ENCODE peak calls at places on chromosomes 6 and 20, in five cellular contexts. L, I, P, J and G are unnamed samples.

GRCh38 chr20:12798286-12798685 is 210.5 kb upstream of the SPTLC3 start:
- DNase-seq in L (no peak), I (no peak), P (no peak), J (no peak), G (no peak)

GRCh38 chr6:116012471-116012949 is 48.2 kb downstream of the FRK start:
- DNase-seq in L (no peak), I (no peak), P (no peak), J (no peak), G (no peak)

GRCh38 chr20:2698186-2698817 is 5.7 kb downstream of the EBF4 start:
- DNase-seq in L (no peak), I (no peak), P (no peak), J (no peak), G (no peak)

GRCh38 chr6:142030115-142030619 is 102.6 kb upstream of the GJE1 start:
- DNase-seq in L (no peak), I (no peak), P (no peak), J (no peak), G (no peak)

GRCh38 chr20:58407201-58407873 is 18.3 kb downstream of the VAPB start:
- DNase-seq in L (no peak), I (no peak), P (no peak), J (no peak), G (no peak)

GRCh38 chr6:46059608-46060007 is 43.9 kb upstream of the CLIC5 start:
- DNase-seq in L (no peak), I (no peak), P (no peak), J (no peak), G (no peak)

GRCh38 chr6:17886891-17887290 is 100.5 kb downstream of the KIF13A start:
- DNase-seq in L (no peak), I (no peak), P (no peak), J (no peak), G (no peak)

GRCh38 chr20:62344782-62345181 is 22.3 kb downstream of the LAMA5 start:
- DNase-seq in L (no peak), I (no peak), P (no peak), J (no peak), G (no peak)

GRCh38 chr6:57173886-57174510 is 1.9 kb downstream of the BAG2 start:
- DNase-seq in L (no peak), I (no peak), P (no peak), J (no peak), G (no peak)

GRCh38 chr6:145044606-145045275 is 690.6 kb downstream of the EPM2A start:
- DNase-seq in L (no peak), I (no peak), P (no peak), J (no peak), G (no peak)

GRCh38 chr6:21947751-21948386 is 349.0 kb downstream of the PRL start:
- DNase-seq in L (no peak), I (peak), P (no peak), J (no peak), G (no peak)

GRCh38 chr20:19073584-19074198 is 138.8 kb upstream of the SLC24A3 start:
- DNase-seq in L (no peak), I (no peak), P (peak), J (no peak), G (no peak)

GRCh38 chr20:461254-462198 is 807 bp downstream of the TBC1D20 start:
- DNase-seq in L (no peak), I (peak), P (no peak), J (peak), G (no peak)

GRCh38 chr6:16179970-16180431 is 51.1 kb downstream of the MYLIP start:
- DNase-seq in L (no peak), I (no peak), P (no peak), J (no peak), G (no peak)

GRCh38 chr6:118650500-118651281 is 700 bp downstream of the CEP85L start:
- DNase-seq in L (no peak), I (peak), P (no peak), J (peak), G (no peak)

GRCh38 chr20:37202267-37202943 is 23.1 kb upstream of the MROH8 start:
- DNase-seq in L (no peak), I (no peak), P (no peak), J (no peak), G (no peak)

GRCh38 chr6:3850451-3851203 is 1.5 kb downstream of the FAM50B start:
- DNase-seq in L (no peak), I (peak), P (no peak), J (no peak), G (no peak)

GRCh38 chr6:45617441-45617840 is 239.7 kb upstream of the SUPT3H start:
- DNase-seq in L (no peak), I (no peak), P (no peak), J (no peak), G (no peak)

GRCh38 chr20:1711266-1711665 is 53.7 kb upstream of the SIRPG start:
- DNase-seq in L (no peak), I (no peak), P (no peak), J (no peak), G (no peak)